ENCODE peak calls at places on chromosomes 6 and 20, in four cellular contexts. K is IMR-90, Z is right cardiac atrium, O is HepG2. W is an unnamed sample.

GRCh38 chr6:169959129-169960002 is 207.9 kb downstream of the ERMARD start:
- DNase-seq in K (no peak), Z (no peak), O (no peak), W (no peak)

GRCh38 chr20:50073500-50073899 is 39.5 kb downstream of the UBE2V1 start:
- DNase-seq in K (no peak), Z (no peak), O (no peak), W (no peak)

GRCh38 chr6:108175592-108176279 is 9.9 kb downstream of the NR2E1 start:
- DNase-seq in K (no peak), Z (no peak), O (no peak), W (no peak)

GRCh38 chr6:40106840-40107239 is 172.6 kb upstream of the MOCS1 start:
- DNase-seq in K (no peak), Z (no peak), O (no peak), W (no peak)

GRCh38 chr6:44268095-44268628 is 2.1 kb upstream of the TMEM151B start:
- DNase-seq in K (peak; percentile 46), Z (no peak), O (peak; percentile 60), W (no peak)

GRCh38 chr20:57400262-57400701 is 9.1 kb downstream of the RBM38 start:
- DNase-seq in K (no peak), Z (no peak), O (no peak), W (no peak)

GRCh38 chr6:26158581-26159416 is 71.6 kb downstream of the HFE start:
- DNase-seq in K (peak; percentile 46), Z (peak; percentile 60), O (no peak), W (no peak)

GRCh38 chr20:51660741-51661608 is 107.2 kb downstream of the ATP9A start:
- DNase-seq in K (peak; percentile 93), Z (no peak), O (no peak), W (peak; percentile 49)

GRCh38 chr6:157561037-157561790 is 180.2 kb downstream of the ZDHHC14 start:
- DNase-seq in K (no peak), Z (no peak), O (no peak), W (no peak)

GRCh38 chr6:75934643-75935472 is 137.6 kb downstream of the IMPG1 start:
- DNase-seq in K (peak; percentile 79), Z (peak; percentile 19), O (peak; percentile 70), W (peak; percentile 44)

GRCh38 chr20:63568986-63569949 is 4.8 kb downstream of the HELZ2 start:
- DNase-seq in K (no peak), Z (no peak), O (no peak), W (no peak)

GRCh38 chr6:84618046-84618752 is 146.2 kb downstream of the TBX18 start:
- DNase-seq in K (peak; percentile 90), Z (peak; percentile 19), O (no peak), W (peak; percentile 64)

GRCh38 chr6:149060300-149060984 is 257.1 kb upstream of the TAB2 start:
- DNase-seq in K (peak; percentile 43), Z (no peak), O (peak; percentile 20), W (no peak)

DNA sequence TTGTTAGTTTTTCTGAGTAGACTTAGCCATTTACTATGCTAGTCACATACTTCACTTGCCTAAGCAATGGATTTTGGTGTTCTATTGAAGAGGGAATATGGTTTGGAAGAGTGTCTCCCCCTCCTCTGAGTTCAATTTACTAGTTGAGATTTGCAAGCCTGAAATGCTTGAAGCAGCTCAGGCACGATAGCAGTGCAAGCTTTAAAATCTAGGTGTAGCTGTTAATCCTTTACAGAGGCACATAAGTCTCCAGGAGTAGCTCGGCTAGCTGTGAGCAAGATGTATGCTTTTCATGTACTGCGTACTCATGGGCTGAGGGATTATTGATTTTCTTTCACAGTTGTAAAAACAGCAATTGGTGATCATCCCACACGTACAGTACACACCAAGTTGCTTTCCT is 745 bp downstream of the FLRT3 start:
- DNase-seq in K (peak; percentile 16), Z (no peak), O (peak; percentile 12), W (no peak)
- H3K4me3 ChIP-seq in K (peak overlapping the region; percentile 45), Z (peak overlapping the region; percentile 69), O (peak overlapping the region; percentile 65), W (peak overlapping the region; percentile 41)

GRCh38 chr20:36483205-36483918 is 58.0 kb upstream of the MYL9 start:
- DNase-seq in K (no peak), Z (no peak), O (no peak), W (no peak)
- H3K4me3 ChIP-seq in K (no peak overlapping the region), Z (no peak overlapping the region), O (no peak overlapping the region), W (no peak overlapping the region)

GRCh38 chr6:142729618-142730017 is 215.4 kb downstream of the HIVEP2 start:
- DNase-seq in K (no peak), Z (no peak), O (no peak), W (no peak)

GRCh38 chr6:142726616-142727015 is 218.4 kb downstream of the HIVEP2 start:
- DNase-seq in K (no peak), Z (no peak), O (no peak), W (no peak)

GRCh38 chr6:142725024-142725770 is 219.8 kb downstream of the HIVEP2 start:
- DNase-seq in K (no peak), Z (no peak), O (no peak), W (no peak)

GRCh38 chr6:142728910-142729481 is 216.0 kb downstream of the HIVEP2 start:
- DNase-seq in K (peak; percentile 58), Z (no peak), O (no peak), W (peak; percentile 49)

DNA sequence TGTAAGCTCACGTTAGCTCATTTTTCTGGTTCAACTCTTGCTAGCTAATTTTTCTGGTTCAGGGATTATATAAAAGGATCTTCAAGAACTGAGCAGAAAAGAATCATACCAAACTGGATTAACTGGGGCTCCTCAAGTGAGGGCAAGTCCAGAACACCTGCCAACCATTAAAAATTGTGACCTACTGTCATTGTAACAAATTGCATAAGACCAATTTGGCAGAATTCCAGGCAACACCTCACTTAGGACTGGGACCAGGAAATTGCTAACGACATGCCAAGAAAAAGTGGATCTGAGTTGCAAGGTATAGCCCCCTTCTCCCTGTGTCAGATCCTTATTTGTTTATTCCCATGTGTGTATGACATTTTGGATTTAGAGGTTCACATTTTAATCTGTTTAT is 216.6 kb downstream of the HIVEP2 start:
- DNase-seq in K (no peak), Z (no peak), O (no peak), W (no peak)
- H3K4me3 ChIP-seq in K (no peak overlapping the region), Z (no peak overlapping the region), O (no peak overlapping the region), W (no peak overlapping the region)

GRCh38 chr6:41713161-41713649 is 22.2 kb downstream of the TFEB start:
- DNase-seq in K (peak; percentile 45), Z (no peak), O (no peak), W (no peak)

GRCh38 chr6:41714556-41715273 is 20.7 kb downstream of the TFEB start:
- DNase-seq in K (no peak), Z (no peak), O (no peak), W (no peak)

GRCh38 chr6:41716516-41717446 is 18.6 kb downstream of the TFEB start:
- DNase-seq in K (no peak), Z (no peak), O (no peak), W (no peak)

GRCh38 chr6:41713650-41714291 is 21.6 kb downstream of the TFEB start:
- DNase-seq in K (no peak), Z (no peak), O (no peak), W (no peak)

GRCh38 chr6:41715779-41716515 is 19.5 kb downstream of the TFEB start:
- DNase-seq in K (no peak), Z (no peak), O (no peak), W (no peak)
- H3K4me3 ChIP-seq in K (no peak overlapping the region), Z (no peak overlapping the region), O (no peak overlapping the region), W (no peak overlapping the region)

GRCh38 chr20:36155629-36155971 is 1.1 kb downstream of the EPB41L1 start:
- DNase-seq in K (no peak), Z (no peak), O (no peak), W (no peak)
- H3K4me3 ChIP-seq in K (no peak overlapping the region), Z (no peak overlapping the region), O (peak overlapping the region; percentile 92), W (peak overlapping the region; percentile 86)

GRCh38 chr6:141401168-141401567 is 731.6 kb upstream of the GJE1 start:
- DNase-seq in K (no peak), Z (no peak), O (no peak), W (peak; percentile 61)
- H3K4me3 ChIP-seq in K (no peak overlapping the region), Z (no peak overlapping the region), O (no peak overlapping the region), W (no peak overlapping the region)